ENCODE peak calls at places on chromosomes 7 and 10, in eight cellular contexts. X is A549; E is EL; U is activated naive CD4-positive, alpha-beta T cell; R is EH; P is tibial artery; J is stimulated activated CD8-positive, alpha-beta memory T cell treated with anti-CD3 and anti-CD28 coated beads, Interleukin-12 subunit alpha, Interleukin-12 subunit beta, amount 100 ng/mL, for 4 hours; C is islet precursor cell. Z is an unnamed sample.
A peak's percentile ranks its signal among the peaks of the same experiment; 100 is the strongest.

GRCh38 chr10:97234403-97234802 is 48.6 kb upstream of the SLIT1 start:
- DNase-seq in X (peak; percentile 13), E (peak; percentile 39), U (no peak), R (peak; percentile 56), P (no peak), J (no peak), C (no peak), Z (no peak)

GRCh38 chr10:78545756-78546155 is 512.1 kb downstream of the RPS24 start:
- DNase-seq in X (no peak), E (no peak), U (no peak), R (no peak), P (no peak), J (no peak), C (no peak), Z (no peak)

GRCh38 chr10:87095241-87095945 is 387 bp downstream of the SHLD2 start:
- DNase-seq in X (peak; percentile 55), E (peak; percentile 87), U (peak; percentile 72), R (peak; percentile 92), P (peak; percentile 91), J (peak; percentile 81), C (peak; percentile 91), Z (peak; percentile 89)

GRCh38 chr10:32227802-32228201 is 119.2 kb downstream of the EPC1 start:
- DNase-seq in X (no peak), E (no peak), U (no peak), R (no peak), P (no peak), J (no peak), C (no peak), Z (no peak)

GRCh38 chr7:155576900-155577508 is 30.6 kb upstream of the CNPY1 start:
- DNase-seq in X (no peak), E (no peak), U (no peak), R (no peak), P (peak; percentile 49), J (no peak), C (no peak), Z (no peak)

GRCh38 chr10:132050191-132050590 is 15.6 kb upstream of the JAKMIP3 start:
- DNase-seq in X (no peak), E (no peak), U (no peak), R (no peak), P (no peak), J (no peak), C (no peak), Z (no peak)

GRCh38 chr10:86951184-86951761 is 6.1 kb downstream of the MMRN2 start:
- DNase-seq in X (no peak), E (no peak), U (no peak), R (no peak), P (peak; percentile 34), J (no peak), C (peak; percentile 13), Z (no peak)

GRCh38 chr10:94129393-94130130 is 135.8 kb downstream of the PLCE1 start:
- DNase-seq in X (peak; percentile 33), E (peak; percentile 69), U (no peak), R (peak; percentile 82), P (peak; percentile 68), J (no peak), C (peak; percentile 62), Z (no peak)

GRCh38 chr10:89120931-89121907 is 85.9 kb downstream of the CH25H start:
- DNase-seq in X (no peak), E (peak; percentile 34), U (no peak), R (peak; percentile 60), P (no peak), J (no peak), C (no peak), Z (no peak)

GRCh38 chr7:139830292-139830691 is 1.2 kb downstream of the TBXAS1 start:
- DNase-seq in X (no peak), E (no peak), U (no peak), R (no peak), P (no peak), J (no peak), C (no peak), Z (no peak)

GRCh38 chr10:101839421-101840063 is 4.1 kb downstream of the KCNIP2 start:
- DNase-seq in X (no peak), E (peak; percentile 62), U (peak; percentile 56), R (peak; percentile 46), P (no peak), J (peak; percentile 49), C (peak; percentile 77), Z (peak; percentile 61)

GRCh38 chr7:136640977-136641376 is 227.5 kb upstream of the CHRM2 start:
- DNase-seq in X (no peak), E (no peak), U (no peak), R (no peak), P (no peak), J (no peak), C (no peak), Z (no peak)

GRCh38 chr10:18689498-18689897 is 30.3 kb downstream of the ARL5B start:
- DNase-seq in X (no peak), E (no peak), U (no peak), R (peak; percentile 38), P (no peak), J (no peak), C (no peak), Z (no peak)

GRCh38 chr7:80785961-80786360 is 132.9 kb downstream of the SEMA3C start:
- DNase-seq in X (no peak), E (peak; percentile 46), U (no peak), R (peak; percentile 80), P (no peak), J (no peak), C (no peak), Z (no peak)

GRCh38 chr7:101936612-101937231 is 119.3 kb downstream of the CUX1 start:
- DNase-seq in X (no peak), E (no peak), U (no peak), R (peak; percentile 64), P (no peak), J (no peak), C (no peak), Z (peak; percentile 84)

GRCh38 chr10:79970062-79970461 is 21.2 kb upstream of the SFTPD start:
- DNase-seq in X (no peak), E (no peak), U (no peak), R (no peak), P (no peak), J (no peak), C (no peak), Z (no peak)

GRCh38 chr10:75754096-75754495 is 322.7 kb downstream of the LRMDA start:
- DNase-seq in X (no peak), E (no peak), U (no peak), R (no peak), P (no peak), J (no peak), C (no peak), Z (no peak)

GRCh38 chr10:133143546-133143945 is 16.5 kb upstream of the KNDC1 start:
- DNase-seq in X (no peak), E (no peak), U (no peak), R (no peak), P (peak; percentile 41), J (no peak), C (no peak), Z (no peak)

GRCh38 chr7:101673951-101674350 is 44.9 kb upstream of the MYL10 start:
- DNase-seq in X (no peak), E (no peak), U (no peak), R (no peak), P (no peak), J (no peak), C (no peak), Z (no peak)

Z was measured in ELF-1.